ENCODE peak calls at places on chromosome 16, in nine cellular contexts. S is AG04450, F is HCT116, V is mammary epithelial cell, P is left ventricle myocardium inferior, W is AG09319, O is heart left ventricle, D is pancreas, R is WTC11. E is an unnamed sample.

GRCh38 chr16:62940573-62940972 is 904.3 kb upstream of the CDH8 start:
- DNase-seq in D (no peak), F (no peak), S (no peak), O (no peak), V (no peak), W (no peak), R (no peak), P (no peak), E (no peak)

GRCh38 chr16:31085873-31086628 is 2.7 kb downstream of the PRSS53 start:
- DNase-seq in R (no peak), F (no peak), O (no peak), S (no peak), D (no peak), P (no peak), W (no peak), V (no peak), E (no peak)

GRCh38 chr16:83779881-83780280 is 27.9 kb upstream of the HSBP1 start:
- DNase-seq in F (no peak), P (no peak), W (peak), S (no peak), R (no peak), D (no peak), V (no peak), O (no peak), E (no peak)

GRCh38 chr16:28009586-28010373 is 53.7 kb downstream of the GSG1L start:
- DNase-seq in D (no peak), R (no peak), V (no peak), O (no peak), P (no peak), F (no peak), W (no peak), S (no peak), E (no peak)

GRCh38 chr16:83200005-83200779 is 573.4 kb downstream of the CDH13 start:
- DNase-seq in R (peak), V (peak), O (no peak), P (no peak), W (no peak), F (no peak), D (peak), S (no peak), E (no peak)

GRCh38 chr16:48602357-48603014 is 7.5 kb downstream of the N4BP1 start:
- DNase-seq in R (no peak), D (no peak), P (no peak), F (no peak), V (no peak), W (no peak), S (no peak), O (no peak), E (no peak)

GRCh38 chr16:57231821-57232350 is 13.2 kb upstream of the ARL2BP start:
- DNase-seq in W (peak), R (no peak), V (no peak), F (no peak), P (no peak), O (no peak), S (no peak), D (no peak), E (no peak)

GRCh38 chr16:48609453-48610023 is 442 bp downstream of the N4BP1 start:
- DNase-seq in V (peak), S (no peak), P (peak), F (no peak), W (peak), D (no peak), O (peak), R (peak), E (no peak)

GRCh38 chr16:79409970-79410369 is 190.6 kb downstream of the MAF start:
- DNase-seq in O (no peak), F (no peak), W (no peak), V (no peak), S (no peak), P (no peak), R (no peak), D (no peak), E (no peak)

GRCh38 chr16:22161999-22162657 is at the start of gene SDR42E2:
- DNase-seq in D (peak), S (no peak), O (no peak), R (peak), F (no peak), W (no peak), P (no peak), V (peak), E (no peak)

GRCh38 chr16:72995151-72995881 is 52.6 kb downstream of the ZFHX3 start:
- DNase-seq in F (no peak), R (peak), P (no peak), S (no peak), W (no peak), V (no peak), O (no peak), D (no peak), E (no peak)

GRCh38 chr16:14475370-14476139 is 154.5 kb downstream of the PARN start:
- DNase-seq in O (no peak), P (no peak), W (no peak), R (no peak), S (no peak), D (peak), V (no peak), F (no peak), E (no peak)

GRCh38 chr16:48546774-48547173 is 63.2 kb downstream of the N4BP1 start:
- DNase-seq in P (no peak), S (no peak), R (no peak), F (no peak), W (no peak), V (no peak), O (no peak), D (peak), E (no peak)

GRCh38 chr16:78607465-78607864 is 508.0 kb downstream of the WWOX start:
- DNase-seq in R (no peak), S (no peak), V (no peak), D (no peak), F (no peak), O (no peak), P (no peak), W (no peak), E (no peak)

GRCh38 chr16:27238016-27238587 is 30.5 kb downstream of the NSMCE1 start:
- DNase-seq in V (no peak), S (no peak), W (no peak), O (peak), F (no peak), D (no peak), P (no peak), R (no peak), E (no peak)

GRCh38 chr16:17222756-17223411 is 247.9 kb downstream of the XYLT1 start:
- DNase-seq in O (no peak), S (no peak), F (no peak), W (no peak), P (no peak), D (peak), V (no peak), R (peak), E (no peak)

GRCh38 chr16:78122774-78123315 is 23.4 kb downstream of the WWOX start:
- DNase-seq in S (peak), F (peak), O (no peak), D (peak), W (no peak), R (no peak), V (peak), P (no peak), E (no peak)

GRCh38 chr16:30980068-30980371 is 5.0 kb upstream of the HSD3B7 start:
- DNase-seq in O (no peak), V (no peak), P (no peak), R (no peak), F (no peak), S (no peak), W (no peak), D (no peak), E (no peak)

GRCh38 chr16:70257391-70257790 is 5.7 kb upstream of the EXOSC6 start:
- DNase-seq in P (no peak), W (no peak), S (no peak), V (no peak), F (no peak), R (no peak), O (no peak), D (peak), E (no peak)

GRCh38 chr16:23356941-23357340 is 54.8 kb downstream of the SCNN1B start:
- DNase-seq in P (no peak), S (no peak), D (no peak), R (no peak), V (no peak), O (no peak), F (no peak), W (no peak), E (peak)

GRCh38 chr16:72590179-72590937 is 418.4 kb upstream of the PMFBP1 start:
- DNase-seq in V (no peak), S (no peak), W (no peak), O (no peak), R (no peak), P (no peak), F (no peak), D (no peak), E (no peak)

GRCh38 chr16:50396770-50397525 is 28.2 kb upstream of the BRD7 start:
- DNase-seq in O (no peak), P (no peak), R (no peak), D (no peak), V (peak), W (no peak), F (peak), S (no peak), E (no peak)

DNA sequence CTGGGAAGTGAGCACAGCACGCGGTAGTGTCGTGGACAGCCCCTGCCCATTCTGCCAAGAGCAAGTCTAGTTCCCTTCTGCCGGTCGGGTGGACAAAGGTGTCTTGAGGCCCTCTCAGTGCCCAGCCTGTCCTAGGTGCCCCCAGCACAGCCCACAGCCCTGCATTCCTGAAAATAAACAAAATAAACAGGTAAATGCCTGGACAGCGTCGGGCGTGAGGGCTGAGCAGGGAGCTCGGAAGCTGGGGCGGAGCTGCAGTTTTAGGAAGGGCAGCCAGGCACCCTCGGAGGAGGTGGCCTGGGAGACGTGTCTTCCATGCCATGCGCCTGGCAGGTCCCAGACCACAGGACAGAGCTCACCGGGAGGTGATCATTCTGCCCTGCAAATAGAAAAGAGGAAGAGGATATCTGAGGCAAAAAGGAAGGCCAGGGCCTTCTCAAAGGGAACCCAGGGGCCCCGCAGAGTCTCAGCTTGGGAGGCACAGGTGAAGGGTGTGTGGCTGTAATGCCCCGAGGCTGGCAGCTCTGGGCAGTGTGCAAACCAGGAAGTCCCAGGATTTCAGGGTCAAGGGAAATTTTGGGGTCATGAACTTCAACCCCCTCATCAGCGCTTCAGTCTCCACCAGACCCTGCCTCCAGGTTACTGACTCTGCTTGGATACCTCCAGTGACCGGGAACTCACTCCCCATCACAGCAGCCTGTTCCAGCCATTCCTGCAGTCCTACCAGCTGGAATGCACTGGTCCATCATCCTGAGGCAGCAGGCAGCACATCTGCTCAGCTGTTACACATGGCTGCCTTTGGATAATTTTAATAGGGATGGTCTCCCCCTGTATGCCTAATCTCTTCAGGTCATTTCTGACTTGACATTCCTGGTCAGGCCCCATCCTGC is 1.7 kb downstream of the ZNF469 start:
- DNase-seq in P (no peak), V (no peak), W (no peak), D (no peak), S (no peak), R (no peak), F (no peak), O (no peak), E (peak)
- TF ChIP-seq CTCF in P (no peak), V (no peak), W (no peak), D (no peak), S (no peak), R (no peak), F (no peak), O (no peak), E (no peak)

GRCh38 chr16:85057212-85057889 is 29.8 kb downstream of the KIAA0513 start:
- DNase-seq in O (no peak), S (no peak), D (peak), W (no peak), P (no peak), V (no peak), F (peak), R (peak), E (no peak)
- TF ChIP-seq CTCF in O (no peak), S (peak), D (peak), W (peak), P (peak), V (peak), F (peak), R (peak), E (no peak)

GRCh38 chr16:58252716-58253115 is 42.1 kb downstream of the PRSS54 start:
- DNase-seq in V (no peak), O (no peak), S (no peak), D (no peak), F (no peak), W (no peak), R (no peak), P (no peak), E (no peak)
- TF ChIP-seq CTCF in V (no peak), O (no peak), S (no peak), D (no peak), F (peak), W (no peak), R (no peak), P (no peak), E (no peak)

GRCh38 chr16:65988019-65988418 is 378.5 kb upstream of the CDH5 start:
- DNase-seq in P (no peak), V (no peak), D (no peak), S (no peak), R (no peak), W (no peak), F (no peak), O (no peak), E (no peak)

GRCh38 chr16:65989861-65990260 is 376.6 kb upstream of the CDH5 start:
- DNase-seq in P (no peak), V (no peak), D (no peak), W (no peak), O (no peak), R (no peak), S (no peak), F (no peak), E (no peak)

GRCh38 chr16:65994305-65994704 is 372.2 kb upstream of the CDH5 start:
- DNase-seq in S (no peak), W (no peak), F (no peak), V (no peak), D (no peak), P (no peak), O (no peak), R (no peak), E (no peak)

GRCh38 chr16:65991149-65991701 is 375.3 kb upstream of the CDH5 start:
- DNase-seq in F (no peak), V (no peak), R (peak), S (no peak), P (no peak), D (no peak), W (no peak), O (no peak), E (no peak)
- TF ChIP-seq CTCF in F (no peak), V (no peak), R (no peak), S (no peak), P (no peak), D (no peak), W (no peak), O (no peak), E (no peak)

DNA sequence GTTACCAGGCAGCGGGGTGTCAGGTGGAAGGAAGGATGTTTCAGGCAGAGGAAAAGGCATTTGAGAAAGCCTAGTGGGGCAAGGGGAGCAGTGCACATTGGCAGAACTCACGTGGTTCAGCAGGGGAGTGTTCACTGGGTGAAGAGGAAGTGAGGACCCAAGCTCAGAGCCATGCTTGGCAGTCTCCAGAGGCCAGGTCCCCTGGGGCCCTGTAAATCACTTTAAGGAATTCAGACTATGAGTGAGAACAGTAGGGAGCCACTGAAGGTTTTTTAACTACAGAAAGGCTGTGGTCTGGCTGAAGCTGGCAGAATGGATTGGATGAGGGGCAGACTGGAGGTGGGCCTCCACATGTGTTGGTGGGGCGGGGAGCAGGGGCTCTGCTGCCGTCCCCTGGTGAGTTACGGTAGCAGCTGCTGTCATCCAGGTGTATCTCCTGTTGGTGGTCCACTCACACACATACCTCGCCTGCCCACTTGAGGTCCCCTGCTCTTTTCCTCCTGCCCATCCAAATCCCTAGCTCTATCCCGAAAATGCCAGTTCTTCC is 5.1 kb downstream of the CLEC16A start:
- DNase-seq in W (no peak), O (no peak), F (no peak), D (no peak), S (no peak), V (no peak), R (peak), P (no peak), E (no peak)
- TF ChIP-seq CTCF in W (no peak), O (no peak), F (no peak), D (no peak), S (no peak), V (no peak), R (no peak), P (no peak), E (no peak)

GRCh38 chr16:77037696-77038347 is 153.2 kb upstream of the MON1B start:
- DNase-seq in O (no peak), S (no peak), F (no peak), W (no peak), P (no peak), R (no peak), D (no peak), V (no peak), E (no peak)

GRCh38 chr16:77041468-77041867 is 149.5 kb upstream of the MON1B start:
- DNase-seq in O (no peak), S (no peak), D (no peak), V (no peak), F (no peak), R (no peak), W (no peak), P (no peak), E (no peak)

GRCh38 chr16:77043076-77043475 is 147.9 kb upstream of the MON1B start:
- DNase-seq in S (no peak), V (peak), W (peak), O (no peak), D (no peak), R (no peak), F (peak), P (no peak), E (no peak)
- TF ChIP-seq CTCF in S (peak), V (peak), W (peak), O (no peak), D (peak), R (no peak), F (peak), P (peak), E (peak)

GRCh38 chr16:6345090-6345489 is 987.6 kb upstream of the RBFOX1 start:
- DNase-seq in V (no peak), O (no peak), R (no peak), P (no peak), F (no peak), S (no peak), D (no peak), W (no peak), E (no peak)
- TF ChIP-seq CTCF in V (no peak), O (no peak), R (no peak), P (no peak), F (no peak), S (no peak), D (no peak), W (no peak), E (no peak)

DNA sequence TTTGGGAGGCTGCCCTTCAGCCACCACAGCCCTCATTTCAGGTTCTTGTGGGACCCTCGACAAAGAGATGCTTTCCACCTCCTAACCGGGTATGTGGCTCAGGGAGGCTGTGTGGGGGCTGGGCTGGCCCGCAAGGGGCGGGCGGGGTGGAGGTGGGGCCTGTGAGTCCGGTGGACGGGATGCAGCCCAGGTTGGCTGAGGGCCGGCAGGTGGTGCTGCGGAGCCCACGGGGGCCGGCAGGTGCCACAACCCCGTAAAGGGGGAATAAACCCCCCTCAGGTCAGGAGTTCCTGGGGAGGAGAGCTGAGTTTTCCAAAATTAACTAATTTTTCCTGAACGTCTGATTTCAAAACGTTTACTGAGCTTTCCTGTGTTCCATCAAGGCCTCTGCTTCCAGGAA is 4.9 kb upstream of the CIAO3 start:
- DNase-seq in F (no peak), O (no peak), R (peak), V (no peak), S (no peak), W (no peak), D (no peak), P (no peak), E (no peak)
- TF ChIP-seq CTCF in F (peak), O (no peak), R (no peak), V (peak), S (peak), W (peak), D (peak), P (no peak), E (peak)

GRCh38 chr16:8936421-8936820 is 27.3 kb downstream of the USP7 start:
- DNase-seq in R (peak), P (no peak), S (no peak), F (peak), W (no peak), D (peak), O (no peak), V (peak), E (no peak)
- TF ChIP-seq CTCF in R (peak), P (peak), S (peak), F (peak), W (peak), D (peak), O (peak), V (peak), E (peak)

GRCh38 chr16:54928421-54929089 is 2.1 kb upstream of the IRX5 start:
- DNase-seq in V (peak), R (no peak), O (peak), S (no peak), F (no peak), D (peak), W (no peak), P (peak), E (no peak)
- TF ChIP-seq CTCF in V (no peak), R (no peak), O (no peak), S (no peak), F (no peak), D (no peak), W (no peak), P (peak), E (peak)